ENCODE peak calls at places on chromosomes 16 and 17, in ten cellular contexts. M is Peyer's patch, W is heart left ventricle, D is body of pancreas, R is upper lobe of left lung, F is stomach, J is uterus, B is right lobe of liver, C is HCT116, E is thyroid gland. X is an unnamed sample.

GRCh38 chr17:41777579-41778188 is 8.8 kb downstream of the JUP start:
- DNase-seq in M (no peak), W (peak), D (peak), R (peak), F (peak), J (peak), B (peak), C (no peak), E (peak), X (peak)

GRCh38 chr17:1315891-1316403 is 36.5 kb downstream of the TRARG1 start:
- DNase-seq in M (no peak), W (peak), D (no peak), R (no peak), F (no peak), J (peak), B (no peak), C (no peak), E (no peak), X (no peak)

GRCh38 chr17:61338874-61339478 is 60.7 kb upstream of the TBX2 start:
- DNase-seq in M (no peak), W (no peak), D (no peak), R (no peak), F (no peak), J (no peak), B (no peak), C (no peak), E (no peak), X (no peak)

GRCh38 chr17:78128616-78129384 is at the start of gene TMC6:
- DNase-seq in M (peak), W (peak), D (peak), R (peak), F (peak), J (no peak), B (no peak), C (peak), E (peak), X (no peak)

GRCh38 chr17:164536-165235 is 16.8 kb downstream of the DOC2B start:
- DNase-seq in M (no peak), W (peak), D (peak), R (no peak), F (peak), J (no peak), B (peak), C (no peak), E (peak), X (peak)

GRCh38 chr17:21379080-21379711 is 3.0 kb downstream of the KCNJ12 start:
- DNase-seq in M (no peak), W (peak), D (peak), R (no peak), F (peak), J (no peak), B (no peak), C (no peak), E (peak), X (no peak)

GRCh38 chr16:13756411-13756810 is 163.5 kb upstream of the ERCC4 start:
- DNase-seq in M (no peak), W (no peak), D (no peak), R (no peak), F (no peak), J (no peak), B (no peak), C (no peak), E (no peak), X (no peak)

GRCh38 chr16:64771273-64771672 is 350.6 kb downstream of the CDH11 start:
- DNase-seq in M (no peak), W (no peak), D (no peak), R (no peak), F (no peak), J (no peak), B (no peak), C (no peak), E (no peak), X (no peak)

GRCh38 chr17:6212766-6213165 is 142.6 kb downstream of the WSCD1 start:
- DNase-seq in M (no peak), W (no peak), D (no peak), R (no peak), F (no peak), J (no peak), B (no peak), C (no peak), E (no peak), X (no peak)

GRCh38 chr16:2299121-2299914 is 31.4 kb upstream of the RNPS1 start:
- DNase-seq in M (no peak), W (no peak), D (no peak), R (no peak), F (no peak), J (no peak), B (no peak), C (no peak), E (no peak), X (no peak)

DNA sequence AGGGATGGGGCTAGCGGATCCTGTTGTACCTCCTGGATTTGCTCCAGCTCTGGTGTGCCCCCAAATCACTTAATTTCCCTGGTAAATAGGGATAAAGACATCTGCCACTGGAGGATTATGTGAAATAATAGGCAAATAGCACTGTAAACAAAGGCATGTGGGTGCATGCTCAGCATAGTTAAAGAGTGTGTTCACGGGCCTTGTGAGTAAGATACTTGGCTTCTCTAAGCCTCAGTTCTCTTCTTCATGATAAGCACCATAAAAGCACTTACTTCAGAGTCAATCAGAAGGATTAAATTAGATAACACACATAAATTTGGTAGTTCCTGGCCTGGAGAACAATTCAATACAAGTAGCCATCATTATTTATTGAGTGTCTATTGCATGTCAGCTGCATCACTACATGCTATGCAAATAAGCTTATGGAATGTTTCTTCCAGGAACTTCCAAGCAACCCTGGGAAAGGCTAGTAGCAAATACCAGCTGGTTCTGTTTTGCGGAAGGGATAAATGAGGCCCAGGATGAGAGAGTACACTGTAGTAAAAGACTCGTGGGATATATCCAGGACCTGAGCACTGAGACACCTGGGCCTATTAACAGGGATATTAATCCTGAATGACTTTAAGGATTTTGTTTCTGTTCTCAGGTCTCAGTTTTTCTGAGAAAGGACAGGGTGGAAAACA is 14.5 kb downstream of the CCL11 start:
- DNase-seq in M (no peak), W (no peak), D (no peak), R (no peak), F (no peak), J (no peak), B (no peak), C (no peak), E (no peak), X (no peak)
- H3K27ac ChIP-seq in M (peak), W (no peak), D (no peak), R (no peak), F (no peak), J (peak), B (no peak), C (no peak), E (no peak), X (no peak)

DNA sequence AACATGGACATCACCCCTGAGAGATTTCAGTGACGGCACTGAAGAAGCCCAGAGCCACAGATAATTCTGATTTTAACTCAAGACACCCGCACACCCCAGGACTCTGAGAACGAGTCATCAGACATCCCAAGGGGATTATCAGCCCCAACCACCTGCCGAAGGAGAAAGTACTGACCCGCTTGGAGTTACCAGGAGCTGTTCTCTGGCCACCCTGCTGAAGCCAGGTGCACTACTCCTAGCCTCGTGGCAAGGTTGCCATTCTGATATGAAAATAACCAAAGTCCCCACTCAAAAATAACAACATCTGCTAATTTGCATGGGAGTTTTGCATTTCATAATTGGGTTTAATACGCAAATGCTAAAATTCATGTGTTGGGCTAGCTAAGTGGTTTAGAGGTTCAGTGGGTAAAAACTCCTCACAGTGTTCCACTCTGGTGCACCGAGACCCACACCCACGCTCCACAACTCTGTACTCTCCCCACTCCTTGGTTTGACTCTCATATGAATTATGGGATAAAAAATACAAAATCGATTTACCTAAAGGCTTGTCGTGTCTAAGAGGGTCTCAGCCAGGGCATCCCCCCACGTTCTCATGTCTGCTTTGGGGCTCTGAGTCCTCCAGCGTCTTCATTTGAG is 143.0 kb upstream of the NOL11 start:
- DNase-seq in M (no peak), W (no peak), D (no peak), R (no peak), F (no peak), J (no peak), B (no peak), C (no peak), E (no peak), X (no peak)
- H3K4me3 ChIP-seq in M (no peak), W (no peak), D (no peak), R (no peak), F (no peak), J (no peak), B (no peak), C (no peak), E (no peak), X (no peak)

DNA sequence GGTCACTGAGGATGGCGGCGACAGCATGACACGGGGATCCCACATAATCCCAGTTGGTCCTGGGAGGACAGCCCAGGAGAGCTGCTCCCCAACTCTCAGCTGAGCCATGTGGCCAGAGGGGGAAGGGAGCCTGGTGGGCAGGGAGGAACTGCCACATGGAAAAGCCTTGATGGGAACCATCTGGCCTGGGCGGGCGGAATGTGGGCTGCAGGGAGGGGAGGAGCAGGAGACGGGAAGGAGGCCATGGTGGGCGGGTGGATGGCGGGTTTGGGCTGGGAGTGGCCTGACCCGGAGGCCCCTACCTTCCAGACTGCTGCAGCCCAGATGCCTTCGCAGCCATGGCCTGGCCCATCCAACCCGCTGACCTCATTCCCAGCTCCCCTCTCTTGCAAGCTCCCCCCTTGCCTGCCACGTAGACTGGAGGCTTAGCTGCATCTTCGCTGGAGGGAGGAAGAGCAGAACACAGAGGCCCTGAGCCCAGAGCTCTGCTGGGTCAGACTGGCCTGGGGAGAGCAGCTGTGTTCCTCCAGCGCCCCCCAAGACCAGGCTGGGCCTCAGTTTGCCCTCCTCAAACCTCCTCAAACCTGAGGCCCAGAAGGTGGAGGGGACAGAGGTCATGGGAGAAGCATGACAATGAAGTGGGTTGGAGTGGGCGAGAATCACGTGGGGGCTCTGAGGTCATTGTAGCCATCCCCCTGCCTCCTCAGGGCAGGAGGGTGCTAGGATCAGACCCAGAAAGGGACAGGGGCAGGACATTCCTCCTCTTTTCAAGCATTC is 8.2 kb upstream of the COL1A1 start:
- DNase-seq in M (peak), W (peak), D (peak), R (peak), F (peak), J (peak), B (no peak), C (no peak), E (peak), X (peak)
- TF ChIP-seq POLR2A in M (no peak), W (peak), D (no peak), R (no peak), F (no peak), J (peak), B (no peak), C (no peak), E (no peak), X (no peak)

GRCh38 chr16:16006650-16007049 is 57.2 kb downstream of the ABCC1 start:
- DNase-seq in M (no peak), W (no peak), D (no peak), R (no peak), F (no peak), J (no peak), B (no peak), C (no peak), E (no peak), X (no peak)
- H3K27ac ChIP-seq in M (no peak), W (no peak), D (no peak), R (no peak), F (peak), J (no peak), B (no peak), C (no peak), E (peak), X (no peak)

X was measured in testis.